ENCODE peak calls at places on chromosomes 6 and 20, in five cellular contexts. U, Y, B, V and L are unnamed samples.

GRCh38 chr20:61288331-61288784 is 36.3 kb downstream of the CDH4 start:
- DNase-seq in U (no peak), B (no peak), V (no peak), Y (no peak), L (no peak)

GRCh38 chr6:63340351-63340750 is 20.6 kb upstream of the LGSN start:
- DNase-seq in V (no peak), B (no peak), U (no peak), Y (no peak), L (no peak)

GRCh38 chr6:119172813-119173212 is 94.3 kb upstream of the FAM184A start:
- DNase-seq in U (no peak), B (no peak), Y (no peak), V (peak), L (no peak)

GRCh38 chr20:55095745-55096450 is 620.5 kb downstream of the DOK5 start:
- DNase-seq in B (no peak), V (no peak), Y (no peak), U (no peak), L (no peak)

GRCh38 chr6:28977351-28978136 is 27.6 kb downstream of the ZNF311 start:
- DNase-seq in B (peak), V (peak), U (peak), Y (no peak), L (peak)

GRCh38 chr20:10337291-10337690 is 96.7 kb downstream of the MKKS start:
- DNase-seq in B (no peak), U (no peak), Y (no peak), V (no peak), L (no peak)

GRCh38 chr6:151807513-151808330 is at the start of gene ESR1:
- DNase-seq in B (peak), Y (peak), U (peak), V (peak), L (peak)

GRCh38 chr20:51100617-51101016 is 77.7 kb upstream of the KCNG1 start:
- DNase-seq in V (no peak), U (no peak), Y (no peak), B (no peak), L (no peak)

GRCh38 chr20:40803381-40803780 is 114.3 kb upstream of the MAFB start:
- DNase-seq in U (no peak), Y (no peak), B (peak), V (no peak), L (no peak)

GRCh38 chr20:40798066-40798465 is 109.0 kb upstream of the MAFB start:
- DNase-seq in V (no peak), Y (no peak), U (no peak), B (no peak), L (no peak)

GRCh38 chr20:40802886-40803285 is 113.8 kb upstream of the MAFB start:
- DNase-seq in Y (no peak), V (no peak), B (peak), U (no peak), L (no peak)

GRCh38 chr20:40797425-40797824 is 108.4 kb upstream of the MAFB start:
- DNase-seq in V (peak), U (peak), Y (no peak), B (peak), L (no peak)
- TF ChIP-seq CTCF in V (peak), U (peak), Y (no peak), B (peak), L (no peak)

GRCh38 chr20:45095753-45096371 is 5.1 kb downstream of the KCNS1 start:
- DNase-seq in U (peak), B (peak), V (peak), Y (no peak), L (no peak)

GRCh38 chr20:45094864-45095574 is 5.9 kb downstream of the KCNS1 start:
- DNase-seq in Y (no peak), U (no peak), V (no peak), B (no peak), L (no peak)

GRCh38 chr20:45098096-45098773 is 2.7 kb downstream of the KCNS1 start:
- DNase-seq in U (peak), Y (no peak), B (peak), V (peak), L (no peak)

GRCh38 chr20:45097485-45098095 is 3.3 kb downstream of the KCNS1 start:
- DNase-seq in U (no peak), Y (no peak), B (peak), V (peak), L (no peak)

DNA sequence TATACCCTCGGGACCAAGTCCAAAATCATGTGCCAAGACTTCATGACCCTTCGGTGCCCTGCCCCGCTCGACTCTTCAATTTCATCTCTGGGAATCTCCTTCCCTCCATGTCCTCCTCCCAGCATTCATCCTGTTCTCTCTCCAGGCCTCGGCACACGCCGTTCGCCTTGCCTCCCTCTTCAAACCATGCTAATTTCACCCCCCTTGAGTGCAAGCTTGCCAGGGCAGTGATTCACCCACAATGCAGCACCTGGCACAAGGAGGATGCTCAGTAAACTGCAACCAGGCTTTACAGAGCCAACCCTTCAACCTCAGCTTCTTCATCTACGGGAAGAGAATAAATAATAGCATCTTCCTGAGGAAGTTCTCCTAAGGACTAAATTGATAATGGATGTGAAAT is 4.1 kb downstream of the KCNS1 start:
- DNase-seq in Y (no peak), B (no peak), U (no peak), V (no peak), L (no peak)
- TF ChIP-seq CTCF in Y (no peak), B (no peak), U (no peak), V (no peak), L (no peak)

DNA sequence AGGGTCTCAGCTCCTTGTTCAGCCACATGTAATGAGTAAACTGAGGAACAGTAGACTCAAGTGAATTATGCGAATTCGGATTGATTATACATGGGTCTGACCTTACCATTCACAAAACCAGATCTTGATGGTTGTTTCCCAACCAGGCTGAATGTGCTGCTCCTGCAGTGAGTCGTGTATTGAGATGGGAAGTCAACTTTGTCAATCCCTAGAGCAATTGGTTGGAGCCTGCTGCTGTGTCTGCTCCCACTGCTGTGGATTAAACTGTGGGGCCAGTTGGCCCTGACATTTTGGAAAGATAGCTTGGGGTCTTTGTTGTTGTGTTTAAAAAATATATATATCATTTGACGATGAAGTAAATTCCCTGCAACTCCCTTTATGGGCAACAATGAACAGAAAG is 23.9 kb downstream of the FAM50B start:
- DNase-seq in V (no peak), B (no peak), U (no peak), Y (peak), L (no peak)
- TF ChIP-seq CTCF in V (no peak), B (no peak), U (no peak), Y (no peak), L (no peak)

GRCh38 chr20:12237772-12238171 is 320.1 kb downstream of the BTBD3 start:
- DNase-seq in B (no peak), V (no peak), Y (no peak), U (no peak), L (no peak)

GRCh38 chr20:12243327-12243726 is 325.6 kb downstream of the BTBD3 start:
- DNase-seq in V (no peak), U (no peak), Y (no peak), B (no peak), L (no peak)

GRCh38 chr20:12241065-12241464 is 323.4 kb downstream of the BTBD3 start:
- DNase-seq in B (no peak), V (no peak), U (no peak), Y (no peak), L (no peak)
- TF ChIP-seq CTCF in B (no peak), V (no peak), U (no peak), Y (no peak), L (no peak)